ENCODE peak calls at places on chromosomes 6 and 20, in four cellular contexts. One of them, this sample, is unnamed.

GRCh38 chr20:55953201-55953600 is 52.1 kb downstream of the CBLN4 start:
- DNase-seq in K562: no peak
- DNase-seq in GM12878: no peak
- DNase-seq in HepG2: no peak
- DNase-seq in this sample: no peak

GRCh38 chr6:137811121-137811911 is 55.7 kb upstream of the TNFAIP3 start:
- DNase-seq in K562: peak
- DNase-seq in HepG2: peak
- DNase-seq in GM12878: peak
- DNase-seq in this sample: peak

GRCh38 chr20:49230575-49231211 is 11.5 kb downstream of the DDX27 start:
- DNase-seq in HepG2: no peak
- DNase-seq in K562: no peak
- DNase-seq in GM12878: no peak
- DNase-seq in this sample: no peak

GRCh38 chr6:101666256-101666655 is 272.7 kb downstream of the GRIK2 start:
- DNase-seq in K562: no peak
- DNase-seq in GM12878: no peak
- DNase-seq in HepG2: peak
- DNase-seq in this sample: no peak

GRCh38 chr20:59248031-59248684 is 52.3 kb upstream of the EDN3 start:
- DNase-seq in GM12878: no peak
- DNase-seq in K562: no peak
- DNase-seq in HepG2: no peak
- DNase-seq in this sample: no peak

GRCh38 chr6:63352587-63353281 is 33.0 kb upstream of the LGSN start:
- DNase-seq in K562: no peak
- DNase-seq in GM12878: peak
- DNase-seq in HepG2: peak
- DNase-seq in this sample: peak

GRCh38 chr6:5599112-5599511 is 337.8 kb downstream of the FARS2 start:
- DNase-seq in K562: no peak
- DNase-seq in GM12878: no peak
- DNase-seq in HepG2: no peak
- DNase-seq in this sample: no peak

GRCh38 chr6:148177589-148178233 is 164.9 kb upstream of the SASH1 start:
- DNase-seq in K562: peak
- DNase-seq in GM12878: no peak
- DNase-seq in HepG2: peak
- DNase-seq in this sample: peak

GRCh38 chr6:44064089-44064947 is 62.9 kb downstream of the MRPL14 start:
- DNase-seq in HepG2: peak
- DNase-seq in GM12878: no peak
- DNase-seq in K562: peak
- DNase-seq in this sample: no peak

GRCh38 chr6:88349511-88349910 is 183.4 kb upstream of the CNR1 start:
- DNase-seq in K562: no peak
- DNase-seq in HepG2: no peak
- DNase-seq in GM12878: no peak
- DNase-seq in this sample: no peak

GRCh38 chr20:46206025-46206424 is 87.9 kb downstream of the CD40 start:
- DNase-seq in HepG2: no peak
- DNase-seq in GM12878: peak
- DNase-seq in K562: peak
- DNase-seq in this sample: no peak

GRCh38 chr20:21437248-21437647 is 39.9 kb upstream of the NKX2-4 start:
- DNase-seq in K562: no peak
- DNase-seq in GM12878: no peak
- DNase-seq in HepG2: no peak
- DNase-seq in this sample: no peak

GRCh38 chr20:60872224-60872623 is 379.8 kb upstream of the CDH4 start:
- DNase-seq in HepG2: no peak
- DNase-seq in K562: no peak
- DNase-seq in GM12878: no peak
- DNase-seq in this sample: no peak

GRCh38 chr20:39825950-39826349 is 863.1 kb downstream of the MAFB start:
- DNase-seq in K562: no peak
- DNase-seq in GM12878: peak
- DNase-seq in HepG2: no peak
- DNase-seq in this sample: no peak

GRCh38 chr20:56372850-56373249 is 14.1 kb downstream of the FAM210B start:
- DNase-seq in HepG2: no peak
- DNase-seq in K562: peak
- DNase-seq in GM12878: no peak
- DNase-seq in this sample: no peak

GRCh38 chr20:1875762-1876161 is 19.4 kb upstream of the SIRPA start:
- DNase-seq in HepG2: no peak
- DNase-seq in K562: no peak
- DNase-seq in GM12878: no peak
- DNase-seq in this sample: no peak

GRCh38 chr6:10847684-10848083 is 9.3 kb upstream of the MAK start:
- DNase-seq in K562: no peak
- DNase-seq in HepG2: no peak
- DNase-seq in GM12878: no peak
- DNase-seq in this sample: no peak

GRCh38 chr6:131199568-131200272 is 64.5 kb downstream of the AKAP7 start:
- DNase-seq in HepG2: peak
- DNase-seq in K562: peak
- DNase-seq in GM12878: peak
- DNase-seq in this sample: peak

GRCh38 chr6:166313255-166314070 is 5.3 kb upstream of the PRR18 start:
- DNase-seq in K562: peak
- DNase-seq in GM12878: peak
- DNase-seq in HepG2: peak
- DNase-seq in this sample: peak

GRCh38 chr20:19074828-19075516 is 137.5 kb upstream of the SLC24A3 start:
- DNase-seq in HepG2: no peak
- DNase-seq in GM12878: peak
- DNase-seq in K562: no peak
- DNase-seq in this sample: no peak

GRCh38 chr6:13355969-13356368 is 27.6 kb upstream of the TBC1D7 start:
- DNase-seq in HepG2: no peak
- DNase-seq in GM12878: peak
- DNase-seq in K562: no peak
- DNase-seq in this sample: no peak

GRCh38 chr6:4102687-4103244 is 23.8 kb upstream of the FAM217A start:
- DNase-seq in GM12878: no peak
- DNase-seq in K562: no peak
- DNase-seq in HepG2: peak
- DNase-seq in this sample: peak

GRCh38 chr6:155274533-155274932 is 10.7 kb downstream of the CLDN20 start:
- DNase-seq in HepG2: no peak
- DNase-seq in GM12878: no peak
- DNase-seq in K562: no peak
- DNase-seq in this sample: no peak

GRCh38 chr6:128259735-128260685 is 260.4 kb downstream of the PTPRK start:
- DNase-seq in GM12878: no peak
- DNase-seq in HepG2: no peak
- DNase-seq in K562: no peak
- DNase-seq in this sample: no peak

GRCh38 chr20:52972965-52973819 is 1.0 kb downstream of the TSHZ2 start:
- DNase-seq in K562: no peak
- DNase-seq in GM12878: no peak
- DNase-seq in HepG2: no peak
- DNase-seq in this sample: peak

GRCh38 chr6:44386929-44387345 is 569 bp upstream of the CDC5L start:
- DNase-seq in K562: no peak
- DNase-seq in GM12878: no peak
- DNase-seq in HepG2: no peak
- DNase-seq in this sample: peak

GRCh38 chr6:30167101-30167500 is 3.8 kb downstream of the TRIM15 start:
- DNase-seq in HepG2: no peak
- DNase-seq in GM12878: no peak
- DNase-seq in K562: no peak
- DNase-seq in this sample: no peak

GRCh38 chr20:33644313-33645071 is 17.6 kb upstream of the C20orf144 start:
- DNase-seq in GM12878: no peak
- DNase-seq in HepG2: no peak
- DNase-seq in K562: no peak
- DNase-seq in this sample: no peak

GRCh38 chr6:70955441-70956190 is 1.2 kb downstream of the B3GAT2 start:
- DNase-seq in HepG2: peak
- DNase-seq in K562: peak
- DNase-seq in GM12878: peak
- DNase-seq in this sample: peak

GRCh38 chr6:109768485-109768884 is 77.4 kb downstream of the FIG4 start:
- DNase-seq in HepG2: no peak
- DNase-seq in GM12878: no peak
- DNase-seq in K562: no peak
- DNase-seq in this sample: no peak

GRCh38 chr20:20732641-20733040 is 20.2 kb upstream of the RALGAPA2 start:
- DNase-seq in K562: no peak
- DNase-seq in HepG2: no peak
- DNase-seq in GM12878: no peak
- DNase-seq in this sample: no peak

GRCh38 chr6:43207286-43207685 is 22.0 kb downstream of the DNPH1 start:
- DNase-seq in GM12878: no peak
- DNase-seq in K562: no peak
- DNase-seq in HepG2: no peak
- DNase-seq in this sample: no peak

GRCh38 chr6:103783344-103783743 is 1076.4 kb downstream of the HACE1 start:
- DNase-seq in HepG2: no peak
- DNase-seq in K562: no peak
- DNase-seq in GM12878: no peak
- DNase-seq in this sample: peak

GRCh38 chr6:36545767-36546663 is 1.3 kb downstream of the STK38 start:
- DNase-seq in GM12878: no peak
- DNase-seq in K562: peak
- DNase-seq in HepG2: no peak
- DNase-seq in this sample: no peak

GRCh38 chr6:5956939-5957338 is 49.8 kb downstream of the NRN1 start:
- DNase-seq in GM12878: no peak
- DNase-seq in HepG2: no peak
- DNase-seq in K562: no peak
- DNase-seq in this sample: no peak

GRCh38 chr20:54820392-54820791 is 345.0 kb downstream of the DOK5 start:
- DNase-seq in GM12878: no peak
- DNase-seq in K562: no peak
- DNase-seq in HepG2: no peak
- DNase-seq in this sample: no peak

GRCh38 chr6:143531720-143532504 is 20.4 kb upstream of the FUCA2 start:
- DNase-seq in HepG2: no peak
- DNase-seq in GM12878: no peak
- DNase-seq in K562: no peak
- DNase-seq in this sample: no peak

DNA sequence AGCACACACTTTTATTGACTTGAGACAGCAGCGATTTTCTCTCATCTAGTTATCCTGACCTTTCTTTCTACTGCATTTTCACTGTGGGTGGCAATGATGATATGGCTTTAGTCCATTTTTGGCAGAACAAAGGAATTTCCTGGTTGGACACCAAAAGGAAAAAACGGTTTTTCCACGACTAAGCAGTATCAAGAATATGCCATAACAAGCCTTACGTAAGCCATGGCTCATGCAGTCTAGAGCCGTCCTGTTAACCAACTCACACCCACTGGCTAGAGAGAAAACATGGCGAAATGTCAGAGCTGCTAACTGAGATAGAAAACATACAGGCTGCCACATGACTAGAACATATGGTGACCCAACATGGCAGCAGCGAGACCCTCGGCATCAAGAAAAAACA is 726.8 kb downstream of the KIF16B start:
- DNase-seq in HepG2: no peak
- DNase-seq in GM12878: no peak
- DNase-seq in K562: no peak
- DNase-seq in this sample: no peak
- TF ChIP-seq TARDBP in HepG2: no peak
- TF ChIP-seq TARDBP in GM12878: no peak
- TF ChIP-seq TARDBP in K562: no peak
- TF ChIP-seq TARDBP in this sample: no peak

GRCh38 chr6:7053125-7053784 is 54.5 kb upstream of the RREB1 start:
- DNase-seq in K562: peak
- DNase-seq in GM12878: no peak
- DNase-seq in HepG2: no peak
- DNase-seq in this sample: no peak
- TF ChIP-seq TARDBP in K562: no peak
- TF ChIP-seq TARDBP in GM12878: no peak
- TF ChIP-seq TARDBP in HepG2: no peak
- TF ChIP-seq TARDBP in this sample: no peak

GRCh38 chr6:140436023-140436811 is 1061.8 kb upstream of the CITED2 start:
- DNase-seq in K562: no peak
- DNase-seq in HepG2: no peak
- DNase-seq in GM12878: no peak
- DNase-seq in this sample: no peak
- TF ChIP-seq TARDBP in K562: no peak
- TF ChIP-seq TARDBP in HepG2: no peak
- TF ChIP-seq TARDBP in GM12878: no peak
- TF ChIP-seq TARDBP in this sample: no peak

GRCh38 chr6:150667977-150668716 is 68.5 kb downstream of the PLEKHG1 start:
- DNase-seq in GM12878: no peak
- DNase-seq in K562: peak
- DNase-seq in HepG2: peak
- DNase-seq in this sample: peak
- TF ChIP-seq TARDBP in GM12878: no peak
- TF ChIP-seq TARDBP in K562: no peak
- TF ChIP-seq TARDBP in HepG2: no peak
- TF ChIP-seq TARDBP in this sample: no peak

GRCh38 chr20:63328716-63329275 is 32.4 kb downstream of the CHRNA4 start:
- DNase-seq in HepG2: no peak
- DNase-seq in GM12878: no peak
- DNase-seq in K562: no peak
- DNase-seq in this sample: no peak
- TF ChIP-seq TARDBP in HepG2: no peak
- TF ChIP-seq TARDBP in GM12878: no peak
- TF ChIP-seq TARDBP in K562: no peak
- TF ChIP-seq TARDBP in this sample: no peak

GRCh38 chr20:24781061-24781980 is 167.7 kb upstream of the CST7 start:
- DNase-seq in K562: peak
- DNase-seq in HepG2: peak
- DNase-seq in GM12878: no peak
- DNase-seq in this sample: peak

GRCh38 chr20:24779886-24780285 is 169.2 kb upstream of the CST7 start:
- DNase-seq in GM12878: no peak
- DNase-seq in HepG2: no peak
- DNase-seq in K562: no peak
- DNase-seq in this sample: no peak

GRCh38 chr20:24779166-24779565 is 169.9 kb upstream of the CST7 start:
- DNase-seq in GM12878: no peak
- DNase-seq in K562: no peak
- DNase-seq in HepG2: no peak
- DNase-seq in this sample: no peak

GRCh38 chr20:24782221-24782620 is 166.8 kb upstream of the CST7 start:
- DNase-seq in K562: no peak
- DNase-seq in GM12878: no peak
- DNase-seq in HepG2: no peak
- DNase-seq in this sample: no peak

DNA sequence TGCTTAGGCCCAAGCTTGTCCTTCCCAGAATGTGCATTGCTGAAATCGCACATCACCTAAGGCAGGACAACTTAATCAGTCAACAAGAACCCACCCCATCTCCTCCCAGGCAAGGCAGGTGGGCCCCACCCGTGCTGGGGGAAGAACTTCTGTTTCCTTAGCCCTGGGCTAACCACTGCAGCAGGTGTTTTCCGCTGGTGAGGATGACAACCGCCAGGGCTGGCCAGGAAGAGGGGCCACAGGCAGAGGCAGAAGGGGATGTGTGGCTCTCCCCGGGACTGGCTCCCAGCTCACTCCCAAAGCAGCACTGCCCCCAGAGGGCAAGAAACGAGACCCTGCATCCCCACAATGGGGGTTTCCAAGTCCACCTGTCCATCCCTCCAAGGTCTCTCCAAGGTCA is 168.4 kb upstream of the CST7 start:
- DNase-seq in HepG2: no peak
- DNase-seq in GM12878: no peak
- DNase-seq in K562: no peak
- DNase-seq in this sample: no peak
- TF ChIP-seq TARDBP in HepG2: no peak
- TF ChIP-seq TARDBP in GM12878: no peak
- TF ChIP-seq TARDBP in K562: no peak
- TF ChIP-seq TARDBP in this sample: no peak

This sample was measured in HEK293T.